ENCODE peak calls at places on chromosomes 11 and 22, in five cellular contexts. M is mesenchymal stem cell, T is IMR-90, I is trophoblast cell, U is mesendoderm. B is an unnamed sample.

GRCh38 chr11:117625237-117625636 is 171.8 kb downstream of the DSCAML1 start:
- DNase-seq in I (no peak), M (no peak), T (no peak), U (peak), B (no peak)

GRCh38 chr11:27319065-27319464 is 44.0 kb downstream of the CCDC34 start:
- DNase-seq in M (peak), U (peak), I (no peak), T (peak), B (no peak)

GRCh38 chr22:49674479-49674830 is 153.2 kb downstream of the BRD1 start:
- DNase-seq in I (no peak), M (no peak), U (no peak), T (no peak), B (no peak)

GRCh38 chr11:60897496-60897895 is 8.9 kb downstream of the PRPF19 start:
- DNase-seq in I (no peak), T (no peak), M (no peak), U (no peak), B (no peak)

GRCh38 chr11:8242480-8243280 is 21.0 kb downstream of the LMO1 start:
- DNase-seq in T (no peak), I (no peak), U (peak), M (no peak), B (no peak)

GRCh38 chr11:58688779-58689503 is 42.8 kb downstream of the GLYAT start:
- DNase-seq in M (no peak), T (peak), I (no peak), U (no peak), B (no peak)

GRCh38 chr11:19577391-19577831 is 135.2 kb upstream of the NAV2 start:
- DNase-seq in U (peak), I (no peak), M (peak), T (no peak), B (no peak)

GRCh38 chr11:69213315-69213714 is 57.6 kb downstream of the SMIM38 start:
- DNase-seq in I (no peak), T (peak), U (no peak), M (peak), B (no peak)

GRCh38 chr11:5666396-5666780 is 18.5 kb downstream of the TRIM5 start:
- DNase-seq in I (peak), U (peak), M (no peak), T (peak), B (no peak)

GRCh38 chr11:71246559-71246958 is 5.8 kb downstream of the SHANK2 start:
- DNase-seq in I (no peak), U (peak), T (no peak), M (no peak), B (no peak)

GRCh38 chr11:108538022-108538424 is 39.8 kb upstream of the POGLUT3 start:
- DNase-seq in T (no peak), U (no peak), M (no peak), I (peak), B (no peak)

GRCh38 chr11:110093407-110094297 is 460 bp downstream of the ZC3H12C start:
- DNase-seq in M (peak), U (peak), T (peak), I (peak), B (peak)

GRCh38 chr11:5831196-5831829 is 10.4 kb downstream of the OR52E6 start:
- DNase-seq in T (no peak), M (no peak), I (peak), U (peak), B (no peak)

GRCh38 chr22:46791201-46791731 is 28.8 kb downstream of the TBC1D22A start:
- DNase-seq in T (peak), I (peak), U (no peak), M (peak), B (no peak)

GRCh38 chr22:50177537-50178470 is 7.3 kb downstream of the PANX2 start:
- DNase-seq in U (no peak), M (no peak), T (no peak), I (no peak), B (no peak)

GRCh38 chr11:26201411-26201810 is 130.5 kb upstream of the ANO3 start:
- DNase-seq in M (peak), T (peak), U (no peak), I (no peak), B (no peak)

GRCh38 chr22:19967850-19968449 is 26.3 kb upstream of the TXNRD2 start:
- DNase-seq in U (no peak), I (no peak), M (no peak), T (no peak), B (no peak)

GRCh38 chr11:120612363-120613263 is 101.1 kb downstream of the GRIK4 start:
- DNase-seq in I (peak), T (peak), M (peak), U (peak), B (no peak)

GRCh38 chr11:118921121-118921928 is 4.4 kb downstream of the BCL9L start:
- DNase-seq in I (peak), M (peak), U (peak), T (peak), B (no peak)

GRCh38 chr22:34669001-34669400 is 397.0 kb upstream of the ISX start:
- DNase-seq in M (no peak), U (no peak), I (peak), T (no peak), B (no peak)

GRCh38 chr11:131685906-131686305 is 315.5 kb downstream of the NTM start:
- DNase-seq in U (no peak), T (no peak), I (no peak), M (no peak), B (no peak)

GRCh38 chr11:1953489-1954284 is 6.6 kb downstream of the MRPL23 start:
- DNase-seq in U (no peak), M (no peak), I (no peak), T (no peak), B (no peak)

GRCh38 chr22:40015346-40015976 is 20.7 kb downstream of the FAM83F start:
- DNase-seq in M (no peak), U (peak), T (no peak), I (peak), B (no peak)

GRCh38 chr11:2313051-2313951 is 11.5 kb downstream of the TSPAN32 start:
- DNase-seq in I (no peak), T (no peak), M (no peak), U (no peak), B (no peak)

GRCh38 chr22:49481651-49482399 is 345.8 kb downstream of the BRD1 start:
- DNase-seq in I (no peak), T (no peak), U (peak), M (no peak), B (no peak)

GRCh38 chr11:45148276-45148675 is 1.8 kb downstream of the PRDM11 start:
- DNase-seq in M (no peak), I (no peak), U (no peak), T (no peak), B (no peak)

GRCh38 chr22:31244044-31244942 is 32.2 kb downstream of the LIMK2 start:
- DNase-seq in U (peak), M (peak), T (peak), I (peak), B (no peak)

GRCh38 chr22:29938285-29938693 is 55.3 kb downstream of the MTMR3 start:
- DNase-seq in T (peak), M (no peak), I (peak), U (no peak), B (no peak)

GRCh38 chr22:19419086-19419463 is 12.5 kb downstream of the HIRA start:
- DNase-seq in M (no peak), U (no peak), I (no peak), T (no peak), B (no peak)

GRCh38 chr22:44918166-44918924 is 91.5 kb downstream of the PHF21B start:
- DNase-seq in M (no peak), I (no peak), U (no peak), T (no peak), B (no peak)

GRCh38 chr22:46169628-46170027 is 19.3 kb downstream of the PPARA start:
- DNase-seq in I (no peak), T (no peak), M (no peak), U (no peak), B (no peak)

GRCh38 chr11:330694-331314 is 10.1 kb upstream of the IFITM3 start:
- DNase-seq in M (no peak), U (no peak), I (no peak), T (no peak), B (no peak)
- H2AK5ac ChIP-seq in M (no peak), U (peak), I (no peak), T (no peak), B (peak)

GRCh38 chr11:134761361-134761760 is 349.3 kb upstream of the B3GAT1 start:
- DNase-seq in I (no peak), M (no peak), T (no peak), U (no peak), B (no peak)

GRCh38 chr11:134763030-134763388 is 351.0 kb upstream of the B3GAT1 start:
- DNase-seq in M (no peak), I (no peak), U (no peak), T (no peak), B (no peak)

GRCh38 chr11:134761926-134762247 is 349.8 kb upstream of the B3GAT1 start:
- DNase-seq in T (no peak), U (no peak), I (no peak), M (no peak), B (no peak)

GRCh38 chr11:134760957-134761356 is 348.9 kb upstream of the B3GAT1 start:
- DNase-seq in M (no peak), I (no peak), U (no peak), T (no peak), B (no peak)

DNA sequence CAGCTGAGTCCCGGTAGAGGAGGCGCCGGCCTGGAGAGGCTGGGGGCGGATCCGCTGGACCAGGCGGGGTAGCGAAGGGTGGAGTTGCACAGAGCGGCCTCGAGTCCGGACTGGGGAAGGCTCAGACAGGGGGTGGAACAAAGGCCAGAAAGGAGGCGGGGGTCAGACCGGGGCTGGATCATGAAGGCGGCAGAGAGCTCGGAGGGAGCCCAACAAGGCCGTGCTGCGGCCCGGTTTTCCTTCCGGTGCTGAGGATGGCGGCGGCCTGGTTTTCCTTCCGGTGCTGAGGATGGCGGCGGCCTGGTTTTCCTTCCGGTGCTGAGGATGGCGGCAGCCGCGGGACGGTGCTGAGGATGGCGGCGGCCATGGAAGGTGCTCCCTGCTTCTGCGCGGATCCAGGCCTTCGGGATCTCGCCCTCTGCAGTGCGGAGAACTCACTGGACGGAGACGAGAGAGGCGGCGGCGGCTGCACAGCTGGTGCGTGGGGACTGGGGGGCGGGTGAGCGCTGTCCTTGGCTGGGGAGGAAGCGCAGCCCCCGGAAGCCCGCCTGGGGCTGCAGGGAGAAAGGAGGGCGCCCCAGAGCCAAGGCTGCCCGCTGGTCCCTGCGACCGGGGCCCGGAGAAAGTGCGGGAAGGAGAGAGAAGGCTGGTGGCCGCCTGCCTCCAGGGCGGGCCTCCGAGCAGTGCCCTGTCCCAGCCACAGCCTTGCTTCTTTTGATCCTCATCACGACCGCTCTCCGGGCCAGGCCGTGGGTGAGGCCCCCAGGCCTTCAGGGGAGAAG is 350.4 kb upstream of the B3GAT1 start:
- DNase-seq in U (no peak), T (peak), M (no peak), I (no peak), B (no peak)
- H3K9ac ChIP-seq in U (no peak), T (no peak), M (no peak), I (no peak), B (no peak)

GRCh38 chr11:86547727-86548126 is 124.7 kb downstream of the ME3 start:
- DNase-seq in M (no peak), U (no peak), T (no peak), I (no peak), B (no peak)
- H3K27ac ChIP-seq in M (no peak), U (no peak), T (peak), I (no peak), B (no peak)

GRCh38 chr22:48340727-48341709 is 1486.7 kb downstream of the BRD1 start:
- DNase-seq in U (peak), M (no peak), I (no peak), T (no peak), B (no peak)
- H2AK5ac ChIP-seq in U (no peak), M (no peak), I (no peak), T (no peak), B (no peak)

GRCh38 chr11:122081073-122081472 is 34.9 kb downstream of the BLID start:
- DNase-seq in I (no peak), M (no peak), U (no peak), T (peak), B (no peak)

GRCh38 chr11:122085712-122086111 is 30.3 kb downstream of the BLID start:
- DNase-seq in T (peak), U (no peak), M (no peak), I (no peak), B (no peak)

GRCh38 chr11:122089111-122089510 is 26.9 kb downstream of the BLID start:
- DNase-seq in M (no peak), I (no peak), U (no peak), T (no peak), B (no peak)

GRCh38 chr11:122082203-122082602 is 33.8 kb downstream of the BLID start:
- DNase-seq in U (no peak), I (peak), M (no peak), T (peak), B (no peak)

GRCh38 chr11:122085264-122085663 is 30.8 kb downstream of the BLID start:
- DNase-seq in M (peak), U (no peak), I (no peak), T (peak), B (no peak)
- H3K9ac ChIP-seq in M (peak), U (no peak), I (no peak), T (no peak), B (no peak)

B was measured in neuronal stem cell.